ENCODE peak calls at places on chromosomes 2 and 18, in nine cellular contexts. M is stimulated activated CD4-positive, alpha-beta T cell treated with anti-CD3 and anti-CD28 coated beads, Interleukin-4, amount 100 ng/mL, for 1 hour; B is AG10803; Z is adrenal gland; E is hippocampal formation; I is skeletal muscle cell; U is occipital lobe; N is activated CD4-positive, alpha-beta T cell treated with anti-CD3 and anti-CD28 coated beads for 24 hours; Y is RKO. Q is an unnamed sample.

GRCh38 chr18:48727685-48728084 is 188.9 kb downstream of the CTIF start:
- DNase-seq in E (no peak), B (peak), Z (no peak), Y (no peak), I (no peak), U (no peak), M (no peak), N (no peak), Q (no peak)

GRCh38 chr2:236638707-236639106 is 69.1 kb downstream of the ACKR3 start:
- DNase-seq in Z (no peak), Y (no peak), N (no peak), U (no peak), B (no peak), I (no peak), M (no peak), E (no peak), Q (no peak)

GRCh38 chr2:25618676-25619075 is 54.7 kb downstream of the DTNB start:
- DNase-seq in B (peak), M (no peak), E (no peak), Y (peak), U (no peak), N (no peak), I (peak), Z (no peak), Q (no peak)

GRCh38 chr2:84319566-84319965 is 139.5 kb downstream of the SUCLG1 start:
- DNase-seq in N (no peak), Z (no peak), I (no peak), Y (no peak), U (no peak), M (no peak), B (no peak), E (no peak), Q (no peak)

GRCh38 chr2:46806526-46806925 is 109.1 kb downstream of the MCFD2 start:
- DNase-seq in Y (no peak), Z (no peak), I (no peak), M (no peak), U (no peak), B (peak), N (no peak), E (no peak), Q (no peak)

GRCh38 chr2:106841886-106842645 is 43.9 kb downstream of the ST6GAL2 start:
- DNase-seq in Z (no peak), U (no peak), E (no peak), N (no peak), B (no peak), Y (no peak), M (no peak), I (no peak), Q (peak)

GRCh38 chr2:43226955-43227829 is 786 bp upstream of the ZFP36L2 start:
- DNase-seq in I (no peak), N (peak), E (peak), Y (peak), B (peak), M (peak), Z (peak), U (peak), Q (peak)

GRCh38 chr2:215841175-215841816 is 172.1 kb downstream of the MREG start:
- DNase-seq in M (no peak), Y (no peak), N (no peak), E (no peak), Z (no peak), I (no peak), B (peak), U (no peak), Q (no peak)

GRCh38 chr2:127086800-127087737 is 19.9 kb downstream of the BIN1 start:
- DNase-seq in Y (no peak), N (no peak), I (peak), M (no peak), U (no peak), E (no peak), B (peak), Z (peak), Q (no peak)

GRCh38 chr18:48470484-48471180 is 61.4 kb upstream of the ZBTB7C start:
- DNase-seq in Z (no peak), E (no peak), U (no peak), M (no peak), I (no peak), N (no peak), Y (no peak), B (peak), Q (no peak)